ENCODE peak calls at places on chromosomes 6 and 20, in four cellular contexts. T, Q, N and D are unnamed samples.

GRCh38 chr6:165729307-165729936 is 66.4 kb upstream of the PDE10A start:
- DNase-seq in T (peak), Q (no peak), N (peak), D (no peak)

GRCh38 chr6:16278048-16278724 is 39.8 kb downstream of the GMPR start:
- DNase-seq in T (no peak), Q (peak), N (peak), D (peak)

GRCh38 chr6:42963179-42963854 is 2.8 kb downstream of the GNMT start:
- DNase-seq in T (no peak), Q (no peak), N (no peak), D (no peak)

GRCh38 chr20:19786311-19786710 is 28.3 kb downstream of the RIN2 start:
- DNase-seq in T (peak), Q (peak), N (peak), D (peak)

GRCh38 chr20:10412591-10413408 is 21.2 kb downstream of the MKKS start:
- DNase-seq in T (no peak), Q (no peak), N (peak), D (no peak)

GRCh38 chr6:10555625-10556309 is 34.6 kb downstream of the GCNT2 start:
- DNase-seq in T (peak), Q (no peak), N (peak), D (peak)

GRCh38 chr6:100897671-100898070 is 16.5 kb upstream of the ASCC3 start:
- DNase-seq in T (no peak), Q (no peak), N (no peak), D (no peak)

GRCh38 chr6:90328004-90328403 is 31.4 kb upstream of the BACH2 start:
- DNase-seq in T (no peak), Q (peak), N (peak), D (no peak)

GRCh38 chr6:42923656-42924055 is 5.6 kb upstream of the CNPY3 start:
- DNase-seq in T (no peak), Q (no peak), N (no peak), D (no peak)

GRCh38 chr6:35476004-35476403 is 7.8 kb downstream of the RPL10A start:
- DNase-seq in T (no peak), Q (no peak), N (no peak), D (no peak)

GRCh38 chr20:19903168-19903676 is 113.9 kb upstream of the NAA20 start:
- DNase-seq in T (no peak), Q (no peak), N (peak), D (peak)

GRCh38 chr6:133837801-133838349 is 51.0 kb upstream of the TCF21 start:
- DNase-seq in T (peak), Q (no peak), N (peak), D (peak)

GRCh38 chr6:43941174-43941573 is 171.2 kb downstream of the VEGFA start:
- DNase-seq in T (no peak), Q (no peak), N (no peak), D (no peak)

GRCh38 chr20:8718214-8718613 is 350.7 kb upstream of the PLCB4 start:
- DNase-seq in T (no peak), Q (no peak), N (no peak), D (no peak)

GRCh38 chr6:135842618-135843392 is 8.7 kb upstream of the PDE7B start:
- DNase-seq in T (no peak), Q (no peak), N (no peak), D (no peak)

GRCh38 chr6:159037746-159038290 is 7.0 kb downstream of the TAGAP start:
- DNase-seq in T (no peak), Q (no peak), N (no peak), D (no peak)

GRCh38 chr6:127952831-127953230 is 52.0 kb upstream of the THEMIS start:
- DNase-seq in T (no peak), Q (no peak), N (no peak), D (no peak)

GRCh38 chr6:16770701-16771569 is 9.7 kb upstream of the ATXN1 start:
- DNase-seq in T (peak), Q (peak), N (peak), D (peak)

GRCh38 chr6:128437685-128438084 is 82.7 kb downstream of the PTPRK start:
- DNase-seq in T (no peak), Q (no peak), N (no peak), D (no peak)

GRCh38 chr20:16611832-16612231 is 38.6 kb upstream of the KIF16B start:
- DNase-seq in T (no peak), Q (no peak), N (no peak), D (no peak)

GRCh38 chr6:129860901-129861665 is at the start of gene TMEM244:
- DNase-seq in T (no peak), Q (no peak), N (peak), D (no peak)

GRCh38 chr6:131948692-131949614 is 2.2 kb downstream of the CCN2 start:
- DNase-seq in T (no peak), Q (peak), N (peak), D (no peak)

GRCh38 chr6:159836294-159837140 is 36.4 kb downstream of the PNLDC1 start:
- DNase-seq in T (no peak), Q (no peak), N (no peak), D (no peak)

GRCh38 chr6:56911847-56912246 is 43.1 kb upstream of the BEND6 start:
- DNase-seq in T (no peak), Q (peak), N (peak), D (no peak)

GRCh38 chr6:79307321-79308036 is 73.0 kb upstream of the HMGN3 start:
- DNase-seq in T (no peak), Q (peak), N (no peak), D (peak)

GRCh38 chr6:30295844-30296243 is 30.9 kb upstream of the TRIM39 start:
- DNase-seq in T (no peak), Q (no peak), N (no peak), D (no peak)

GRCh38 chr6:692356-692851 is 535 bp downstream of the EXOC2 start:
- DNase-seq in T (peak), Q (peak), N (peak), D (peak)

GRCh38 chr6:141464490-141464889 is 668.2 kb upstream of the GJE1 start:
- DNase-seq in T (peak), Q (peak), N (peak), D (peak)

GRCh38 chr6:157329829-157330228 is 6.5 kb upstream of the TMEM242 start:
- DNase-seq in T (no peak), Q (peak), N (no peak), D (no peak)

GRCh38 chr20:25466846-25467245 is 59.4 kb downstream of the GINS1 start:
- DNase-seq in T (no peak), Q (no peak), N (no peak), D (no peak)

GRCh38 chr6:122749451-122750050 is 30.0 kb upstream of the FABP7 start:
- DNase-seq in T (no peak), Q (no peak), N (no peak), D (peak)

GRCh38 chr6:166058064-166058739 is 109.4 kb downstream of the TBXT start:
- DNase-seq in T (no peak), Q (no peak), N (peak), D (no peak)

GRCh38 chr6:56851541-56852248 is 103.2 kb upstream of the BEND6 start:
- DNase-seq in T (peak), Q (peak), N (peak), D (peak)

GRCh38 chr6:157036245-157036681 is 259.1 kb downstream of the ARID1B start:
- DNase-seq in T (no peak), Q (no peak), N (no peak), D (no peak)